ENCODE peak calls at places on chromosomes 6 and 20, in seven cellular contexts. One of them, this sample, is unnamed.

GRCh38 chr6:30615958-30616810 is 859 bp downstream of the PPP1R10 start:
- DNase-seq in keratinocyte: no peak
- DNase-seq in gastrocnemius medialis: peak; percentile 56
- DNase-seq in breast epithelium: peak; percentile 43
- DNase-seq in left lung: no peak
- DNase-seq in lung: no peak
- DNase-seq in pancreas: no peak
- DNase-seq in this sample: peak; percentile 57

GRCh38 chr20:62411479-62412193 is 4.6 kb upstream of the CABLES2 start:
- DNase-seq in lung: no peak
- DNase-seq in gastrocnemius medialis: no peak
- DNase-seq in left lung: no peak
- DNase-seq in keratinocyte: no peak
- DNase-seq in breast epithelium: no peak
- DNase-seq in pancreas: no peak
- DNase-seq in this sample: no peak

GRCh38 chr6:55916188-55916587 is 40.8 kb upstream of the BMP5 start:
- DNase-seq in pancreas: no peak
- DNase-seq in gastrocnemius medialis: no peak
- DNase-seq in left lung: no peak
- DNase-seq in breast epithelium: no peak
- DNase-seq in lung: no peak
- DNase-seq in keratinocyte: no peak
- DNase-seq in this sample: no peak

GRCh38 chr20:38855356-38855755 is 49.9 kb downstream of the PPP1R16B start:
- DNase-seq in breast epithelium: no peak
- DNase-seq in lung: no peak
- DNase-seq in left lung: no peak
- DNase-seq in keratinocyte: no peak
- DNase-seq in pancreas: no peak
- DNase-seq in gastrocnemius medialis: no peak
- DNase-seq in this sample: peak; percentile 35

GRCh38 chr6:36556281-36556680 is 9.0 kb upstream of the STK38 start:
- DNase-seq in gastrocnemius medialis: no peak
- DNase-seq in keratinocyte: no peak
- DNase-seq in left lung: no peak
- DNase-seq in pancreas: no peak
- DNase-seq in breast epithelium: no peak
- DNase-seq in lung: no peak
- DNase-seq in this sample: no peak

GRCh38 chr20:53776858-53777257 is 183.2 kb upstream of the ZNF217 start:
- DNase-seq in lung: no peak
- DNase-seq in pancreas: no peak
- DNase-seq in breast epithelium: no peak
- DNase-seq in left lung: no peak
- DNase-seq in gastrocnemius medialis: no peak
- DNase-seq in keratinocyte: no peak
- DNase-seq in this sample: peak; percentile 17

GRCh38 chr6:37576336-37576737 is 76.6 kb upstream of the CCDC167 start:
- DNase-seq in left lung: no peak
- DNase-seq in lung: no peak
- DNase-seq in pancreas: no peak
- DNase-seq in keratinocyte: peak; percentile 68
- DNase-seq in gastrocnemius medialis: no peak
- DNase-seq in breast epithelium: no peak
- DNase-seq in this sample: peak; percentile 23

GRCh38 chr20:32477594-32478512 is 107.3 kb downstream of the NOL4L start:
- DNase-seq in pancreas: peak; percentile 94
- DNase-seq in left lung: peak; percentile 71
- DNase-seq in keratinocyte: no peak
- DNase-seq in gastrocnemius medialis: no peak
- DNase-seq in breast epithelium: no peak
- DNase-seq in lung: no peak
- DNase-seq in this sample: peak; percentile 47

GRCh38 chr6:5190467-5190866 is 70.3 kb downstream of the LYRM4 start:
- DNase-seq in pancreas: no peak
- DNase-seq in lung: no peak
- DNase-seq in left lung: no peak
- DNase-seq in breast epithelium: no peak
- DNase-seq in gastrocnemius medialis: no peak
- DNase-seq in keratinocyte: peak; percentile 15
- DNase-seq in this sample: peak; percentile 64

GRCh38 chr6:75481936-75482593 is 11.5 kb downstream of the FILIP1 start:
- DNase-seq in lung: no peak
- DNase-seq in pancreas: no peak
- DNase-seq in left lung: no peak
- DNase-seq in breast epithelium: no peak
- DNase-seq in gastrocnemius medialis: peak; percentile 31
- DNase-seq in keratinocyte: no peak
- DNase-seq in this sample: no peak

GRCh38 chr20:44719841-44720240 is 4.7 kb downstream of the CCN5 start:
- DNase-seq in pancreas: peak; percentile 52
- DNase-seq in left lung: peak; percentile 75
- DNase-seq in lung: no peak
- DNase-seq in gastrocnemius medialis: no peak
- DNase-seq in breast epithelium: no peak
- DNase-seq in keratinocyte: no peak
- DNase-seq in this sample: no peak

GRCh38 chr6:71420693-71421328 is 132.2 kb downstream of the OGFRL1 start:
- DNase-seq in left lung: peak; percentile 92
- DNase-seq in pancreas: peak; percentile 97
- DNase-seq in lung: peak; percentile 96
- DNase-seq in breast epithelium: peak; percentile 97
- DNase-seq in keratinocyte: no peak
- DNase-seq in gastrocnemius medialis: peak; percentile 98
- DNase-seq in this sample: no peak

GRCh38 chr20:50929299-50930138 is 1.7 kb downstream of the ADNP start:
- DNase-seq in gastrocnemius medialis: peak; percentile 89
- DNase-seq in lung: peak; percentile 92
- DNase-seq in left lung: peak; percentile 86
- DNase-seq in keratinocyte: peak; percentile 91
- DNase-seq in pancreas: peak; percentile 90
- DNase-seq in breast epithelium: peak; percentile 80
- DNase-seq in this sample: peak; percentile 98

GRCh38 chr6:169643521-169643920 is 58.3 kb downstream of the WDR27 start:
- DNase-seq in left lung: no peak
- DNase-seq in keratinocyte: no peak
- DNase-seq in lung: no peak
- DNase-seq in gastrocnemius medialis: no peak
- DNase-seq in breast epithelium: no peak
- DNase-seq in pancreas: no peak
- DNase-seq in this sample: no peak

GRCh38 chr20:42901689-42902518 is 287.8 kb downstream of the PTPRT start:
- DNase-seq in keratinocyte: no peak
- DNase-seq in breast epithelium: no peak
- DNase-seq in pancreas: no peak
- DNase-seq in lung: no peak
- DNase-seq in left lung: no peak
- DNase-seq in gastrocnemius medialis: no peak
- DNase-seq in this sample: no peak

GRCh38 chr6:68559716-68560115 is 75.4 kb upstream of the ADGRB3 start:
- DNase-seq in breast epithelium: no peak
- DNase-seq in left lung: no peak
- DNase-seq in gastrocnemius medialis: no peak
- DNase-seq in pancreas: no peak
- DNase-seq in lung: no peak
- DNase-seq in keratinocyte: no peak
- DNase-seq in this sample: no peak

GRCh38 chr20:9068896-9069663 is at the start of gene PLCB4:
- DNase-seq in lung: no peak
- DNase-seq in pancreas: peak; percentile 64
- DNase-seq in left lung: peak; percentile 73
- DNase-seq in breast epithelium: no peak
- DNase-seq in gastrocnemius medialis: no peak
- DNase-seq in keratinocyte: no peak
- DNase-seq in this sample: peak; percentile 65

GRCh38 chr6:72620866-72621242 is 1.0 kb upstream of the KCNQ5 start:
- DNase-seq in left lung: peak; percentile 68
- DNase-seq in keratinocyte: no peak
- DNase-seq in lung: no peak
- DNase-seq in breast epithelium: no peak
- DNase-seq in pancreas: peak; percentile 46
- DNase-seq in gastrocnemius medialis: peak; percentile 25
- DNase-seq in this sample: no peak

GRCh38 chr6:111804627-111805235 is 68.5 kb downstream of the FYN start:
- DNase-seq in pancreas: no peak
- DNase-seq in gastrocnemius medialis: no peak
- DNase-seq in lung: no peak
- DNase-seq in keratinocyte: no peak
- DNase-seq in breast epithelium: no peak
- DNase-seq in left lung: no peak
- DNase-seq in this sample: no peak

GRCh38 chr6:91659881-91660280 is 1073.0 kb upstream of the MAP3K7 start:
- DNase-seq in pancreas: no peak
- DNase-seq in left lung: no peak
- DNase-seq in breast epithelium: no peak
- DNase-seq in lung: no peak
- DNase-seq in keratinocyte: no peak
- DNase-seq in gastrocnemius medialis: no peak
- DNase-seq in this sample: no peak

GRCh38 chr6:40456390-40457013 is 130.7 kb downstream of the LRFN2 start:
- DNase-seq in lung: no peak
- DNase-seq in breast epithelium: no peak
- DNase-seq in pancreas: no peak
- DNase-seq in left lung: no peak
- DNase-seq in keratinocyte: no peak
- DNase-seq in gastrocnemius medialis: no peak
- DNase-seq in this sample: no peak

GRCh38 chr6:126337323-126337722 is 2.6 kb upstream of the CENPW start:
- DNase-seq in left lung: no peak
- DNase-seq in gastrocnemius medialis: peak; percentile 71
- DNase-seq in keratinocyte: no peak
- DNase-seq in pancreas: no peak
- DNase-seq in breast epithelium: peak; percentile 40
- DNase-seq in lung: no peak
- DNase-seq in this sample: no peak

GRCh38 chr20:64027981-64028685 is 7.8 kb upstream of the C20orf204 start:
- DNase-seq in lung: no peak
- DNase-seq in breast epithelium: no peak
- DNase-seq in left lung: peak; percentile 61
- DNase-seq in gastrocnemius medialis: no peak
- DNase-seq in pancreas: no peak
- DNase-seq in keratinocyte: no peak
- DNase-seq in this sample: peak; percentile 47

GRCh38 chr6:26553739-26554668 is 15.8 kb downstream of the HMGN4 start:
- DNase-seq in keratinocyte: peak; percentile 88
- DNase-seq in left lung: no peak
- DNase-seq in gastrocnemius medialis: peak; percentile 72
- DNase-seq in lung: peak; percentile 78
- DNase-seq in pancreas: peak; percentile 83
- DNase-seq in breast epithelium: peak; percentile 71
- DNase-seq in this sample: peak; percentile 74

GRCh38 chr6:123168892-123169851 is 173.1 kb downstream of the CLVS2 start:
- DNase-seq in breast epithelium: no peak
- DNase-seq in pancreas: no peak
- DNase-seq in keratinocyte: no peak
- DNase-seq in lung: no peak
- DNase-seq in left lung: no peak
- DNase-seq in gastrocnemius medialis: peak; percentile 22
- DNase-seq in this sample: no peak

GRCh38 chr6:148329568-148330299 is 12.9 kb upstream of the SASH1 start:
- DNase-seq in keratinocyte: no peak
- DNase-seq in left lung: no peak
- DNase-seq in pancreas: no peak
- DNase-seq in lung: no peak
- DNase-seq in gastrocnemius medialis: no peak
- DNase-seq in breast epithelium: no peak
- DNase-seq in this sample: no peak

GRCh38 chr20:10721112-10721896 is 47.5 kb upstream of the JAG1 start:
- DNase-seq in lung: no peak
- DNase-seq in pancreas: no peak
- DNase-seq in keratinocyte: no peak
- DNase-seq in left lung: no peak
- DNase-seq in breast epithelium: no peak
- DNase-seq in gastrocnemius medialis: no peak
- DNase-seq in this sample: no peak
- TF ChIP-seq CTCF in lung: no peak
- TF ChIP-seq CTCF in pancreas: no peak
- TF ChIP-seq CTCF in keratinocyte: no peak
- TF ChIP-seq CTCF in left lung: no peak
- TF ChIP-seq CTCF in breast epithelium: no peak
- TF ChIP-seq CTCF in gastrocnemius medialis: no peak
- TF ChIP-seq CTCF in this sample: no peak

GRCh38 chr6:33019358-33019757 is 10.0 kb upstream of the HLA-DOA start:
- DNase-seq in pancreas: no peak
- DNase-seq in lung: no peak
- DNase-seq in gastrocnemius medialis: no peak
- DNase-seq in keratinocyte: no peak
- DNase-seq in breast epithelium: no peak
- DNase-seq in left lung: no peak
- DNase-seq in this sample: no peak
- H3K4me1 ChIP-seq in pancreas: peaks cover 11% of the 10 kb centered on the region
- H3K4me1 ChIP-seq in lung: peaks cover 6% of the 10 kb centered on the region
- H3K4me1 ChIP-seq in gastrocnemius medialis: peaks cover 18% of the 10 kb centered on the region
- H3K4me1 ChIP-seq in keratinocyte: no peaks in the 10 kb centered on the region
- H3K4me1 ChIP-seq in breast epithelium: no peaks in the 10 kb centered on the region
- H3K4me1 ChIP-seq in left lung: peaks cover 19% of the 10 kb centered on the region
- H3K4me1 ChIP-seq in this sample: peaks cover 3% of the 10 kb centered on the region

GRCh38 chr6:83126807-83127206 is 59.3 kb downstream of the DOP1A start:
- DNase-seq in keratinocyte: no peak
- DNase-seq in breast epithelium: no peak
- DNase-seq in gastrocnemius medialis: no peak
- DNase-seq in lung: no peak
- DNase-seq in left lung: no peak
- DNase-seq in pancreas: no peak
- DNase-seq in this sample: no peak
- H3K36me3 ChIP-seq in keratinocyte: peaks cover 18% of the 10 kb centered on the region
- H3K36me3 ChIP-seq in breast epithelium: peaks cover 15% of the 10 kb centered on the region
- H3K36me3 ChIP-seq in gastrocnemius medialis: peaks cover 6% of the 10 kb centered on the region
- H3K36me3 ChIP-seq in lung: peaks cover 27% of the 10 kb centered on the region
- H3K36me3 ChIP-seq in left lung: no peaks in the 10 kb centered on the region
- H3K36me3 ChIP-seq in pancreas: peaks cover 20% of the 10 kb centered on the region
- H3K36me3 ChIP-seq in this sample: no peaks in the 10 kb centered on the region

DNA sequence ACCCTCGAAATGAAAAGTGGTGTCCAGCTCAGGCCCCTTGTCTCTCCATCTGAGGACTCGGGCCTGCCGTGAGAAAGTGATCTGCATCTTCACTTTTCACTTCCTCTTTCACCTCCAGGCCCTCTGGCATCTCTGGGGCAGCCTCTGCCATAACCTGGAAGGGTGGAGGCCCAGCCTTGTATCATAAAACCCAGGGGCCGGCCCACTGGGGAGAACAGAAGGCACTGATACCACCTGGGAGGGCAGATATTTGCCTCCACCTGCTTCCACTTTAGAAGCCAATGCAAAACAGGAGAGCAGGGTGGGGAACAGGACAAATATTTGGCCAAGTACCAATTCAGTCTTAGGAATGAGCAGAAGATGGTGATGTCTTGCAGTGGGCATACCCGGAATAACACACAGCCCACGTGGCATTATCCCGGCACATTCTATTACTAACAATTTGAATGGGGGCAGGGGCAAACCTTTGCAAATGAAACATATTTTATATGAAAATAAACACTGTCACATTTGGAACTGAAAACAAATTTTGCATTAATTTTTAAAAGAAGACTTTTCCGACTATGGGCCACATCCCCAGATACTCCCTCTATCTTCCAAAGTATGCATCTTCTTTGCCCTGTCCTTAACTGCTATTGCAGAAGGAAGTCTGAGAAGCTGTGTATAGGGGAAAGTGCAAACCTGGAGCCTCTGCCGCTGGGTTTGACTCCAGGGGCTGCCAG is 69.2 kb upstream of the TBC1D7 start:
- DNase-seq in breast epithelium: no peak
- DNase-seq in left lung: no peak
- DNase-seq in gastrocnemius medialis: no peak
- DNase-seq in keratinocyte: no peak
- DNase-seq in pancreas: no peak
- DNase-seq in lung: no peak
- DNase-seq in this sample: no peak
- TF ChIP-seq CTCF in breast epithelium: no peak
- TF ChIP-seq CTCF in left lung: no peak
- TF ChIP-seq CTCF in gastrocnemius medialis: no peak
- TF ChIP-seq CTCF in keratinocyte: no peak
- TF ChIP-seq CTCF in pancreas: no peak
- TF ChIP-seq CTCF in lung: no peak
- TF ChIP-seq CTCF in this sample: no peak